ENCODE peak calls at places on chromosomes 13 and 19, in four cellular contexts. K is sigmoid colon, H is tibial nerve, E is spleen. D is an unnamed sample. For H3K9me3, the result is how much of the 10 kb centered on the place peaks cover.

GRCh38 chr13:33612641-33613638 is 205.0 kb upstream of the RFC3 start:
- DNase-seq in H (no peak), K (no peak), E (no peak), D (no peak)

GRCh38 chr19:13155472-13156284 is 5.5 kb downstream of the IER2 start:
- DNase-seq in E (peak), H (peak), K (peak), D (peak)

GRCh38 chr19:53463263-53463662 is 4.3 kb upstream of the ZNF813 start:
- DNase-seq in H (no peak), K (peak), E (no peak), D (peak)

GRCh38 chr13:46855664-46856063 is 41.2 kb downstream of the HTR2A start:
- DNase-seq in E (no peak), K (no peak), H (no peak), D (no peak)

GRCh38 chr19:35471946-35472345 is 18.3 kb downstream of the KRTDAP start:
- DNase-seq in H (no peak), E (no peak), K (no peak), D (no peak)

GRCh38 chr13:98912846-98913245 is 65.0 kb downstream of the DOCK9 start:
- DNase-seq in H (no peak), E (no peak), K (no peak), D (no peak)

GRCh38 chr13:46622013-46622917 is 69.3 kb downstream of the LRCH1 start:
- DNase-seq in K (no peak), E (no peak), H (no peak), D (no peak)

GRCh38 chr13:31322025-31322424 is 122.2 kb downstream of the B3GLCT start:
- DNase-seq in E (no peak), K (no peak), H (no peak), D (peak)

GRCh38 chr19:35557539-35558399 is 5.7 kb downstream of the ATP4A start:
- DNase-seq in E (peak), K (no peak), H (no peak), D (peak)

GRCh38 chr13:60944016-60944415 is 471.6 kb downstream of the PCDH20 start:
- DNase-seq in E (no peak), H (no peak), K (no peak), D (no peak)

GRCh38 chr13:98386632-98387031 is 190.3 kb downstream of the STK24 start:
- DNase-seq in H (no peak), K (no peak), E (no peak), D (no peak)

GRCh38 chr13:26785845-26786630 is 25.5 kb upstream of the GPR12 start:
- DNase-seq in E (peak), K (peak), H (no peak), D (no peak)

GRCh38 chr19:55321466-55321865 is 3.7 kb downstream of the TMEM150B start:
- DNase-seq in H (no peak), K (no peak), E (no peak), D (no peak)

GRCh38 chr13:79393564-79394249 is 12.3 kb downstream of the RBM26 start:
- DNase-seq in H (no peak), K (no peak), E (peak), D (no peak)

GRCh38 chr19:35757231-35757748 is 461 bp upstream of the HSPB6 start:
- DNase-seq in E (peak), K (peak), H (peak), D (peak)

GRCh38 chr19:14699641-14700040 is 9.8 kb downstream of the ZNF333 start:
- DNase-seq in H (no peak), E (no peak), K (no peak), D (no peak)

GRCh38 chr19:47161876-47162489 is 31.3 kb downstream of the SAE1 start:
- DNase-seq in H (no peak), K (no peak), E (no peak), D (no peak)

GRCh38 chr13:110680852-110681251 is 25.1 kb downstream of the CARS2 start:
- DNase-seq in E (peak), H (no peak), K (no peak), D (no peak)

GRCh38 chr13:71244181-71244580 is 622.8 kb downstream of the DACH1 start:
- DNase-seq in K (no peak), E (no peak), H (no peak), D (no peak)

GRCh38 chr19:3459322-3459881 is 20.9 kb downstream of the SMIM24 start:
- DNase-seq in E (no peak), K (peak), H (peak), D (peak)

GRCh38 chr13:79833972-79834371 is 353.0 kb downstream of the NDFIP2 start:
- DNase-seq in H (no peak), E (no peak), K (no peak), D (no peak)

GRCh38 chr13:19052931-19053330 is 128.7 kb downstream of the TUBA3C start:
- DNase-seq in E (no peak), K (no peak), H (no peak), D (no peak)

GRCh38 chr19:1445185-1445931 is 4.6 kb upstream of the APC2 start:
- DNase-seq in K (no peak), H (peak), E (peak), D (peak)

GRCh38 chr13:29516880-29517279 is 78.6 kb downstream of the SLC7A1 start:
- DNase-seq in E (no peak), H (no peak), K (no peak), D (no peak)

GRCh38 chr19:40799558-40800338 is 757 bp downstream of the EGLN2 start:
- DNase-seq in H (no peak), E (peak), K (peak), D (peak)

GRCh38 chr19:40797963-40798222 is 1.1 kb upstream of the EGLN2 start:
- DNase-seq in E (no peak), H (no peak), K (no peak), D (no peak)

GRCh38 chr19:40797166-40797962 is 1.6 kb upstream of the EGLN2 start:
- DNase-seq in E (no peak), K (no peak), H (no peak), D (no peak)

GRCh38 chr19:40798997-40799557 is at the start of gene EGLN2:
- DNase-seq in H (no peak), K (no peak), E (no peak), D (no peak)

GRCh38 chr19:40798223-40798996 is 581 bp upstream of the EGLN2 start:
- DNase-seq in H (peak), E (peak), K (peak), D (peak)
- TF ChIP-seq POLR2A in H (peak), E (no peak), K (peak), D (peak)

GRCh38 chr19:6626764-6627163 is 35.8 kb upstream of the CD70 start:
- DNase-seq in H (no peak), E (no peak), K (no peak), D (no peak)
- H3K9me3 ChIP-seq in H (under half), E (under half), K (under half), D (under half)

GRCh38 chr19:48506138-48506733 is 5.4 kb downstream of the LMTK3 start:
- DNase-seq in E (no peak), K (no peak), H (no peak), D (no peak)
- TF ChIP-seq CTCF in E (peak), K (peak), H (peak), D (peak)

GRCh38 chr19:11964858-11965645 is at the start of gene ZNF763:
- DNase-seq in K (peak), E (peak), H (peak), D (peak)
- TF ChIP-seq POLR2A in K (peak), E (peak), H (peak), D (peak)

GRCh38 chr19:37813340-37813739 is 34.0 kb upstream of the ZNF573 start:
- DNase-seq in E (no peak), K (no peak), H (no peak), D (no peak)

GRCh38 chr19:37817180-37817911 is 38.0 kb upstream of the ZNF573 start:
- DNase-seq in H (peak), E (peak), K (peak), D (peak)
- H3K9me3 ChIP-seq in H (under half), E (half or more), K (under half), D (under half)

GRCh38 chr13:103145476-103145875 is 79.3 kb upstream of the SLC10A2 start:
- DNase-seq in K (no peak), E (no peak), H (no peak), D (no peak)

GRCh38 chr13:103142091-103142594 is 75.9 kb upstream of the SLC10A2 start:
- DNase-seq in K (no peak), E (no peak), H (no peak), D (no peak)

GRCh38 chr13:103134271-103134670 is 68.1 kb upstream of the SLC10A2 start:
- DNase-seq in K (no peak), E (no peak), H (no peak), D (no peak)

GRCh38 chr13:103140001-103140671 is 73.9 kb upstream of the SLC10A2 start:
- DNase-seq in H (no peak), E (no peak), K (no peak), D (no peak)
- TF ChIP-seq CTCF in H (peak), E (no peak), K (no peak), D (peak)